ENCODE peak calls at places on chromosome 14, in nine cellular contexts. A, X, L, Z, C, S, O, H and I are unnamed samples.

GRCh38 chr14:61560323-61560722 is 135.0 kb upstream of the HIF1A start:
- DNase-seq in Z (no peak), O (no peak), X (no peak), A (no peak), C (no peak), L (no peak), H (no peak), S (peak; percentile 34), I (no peak)

GRCh38 chr14:28294834-28295440 is 471.6 kb upstream of the FOXG1 start:
- DNase-seq in A (no peak), S (peak; percentile 17), C (peak; percentile 78), L (no peak), X (no peak), O (no peak), H (no peak), Z (no peak), I (no peak)

GRCh38 chr14:86574026-86574777 is 1044.3 kb downstream of the FLRT2 start:
- DNase-seq in O (no peak), X (no peak), H (no peak), L (no peak), A (no peak), Z (no peak), S (no peak), C (peak; percentile 2), I (no peak)

GRCh38 chr14:21917699-21918436 is 244.2 kb upstream of the OR4E1 start:
- DNase-seq in C (peak; percentile 66), X (peak; percentile 13), H (no peak), S (peak; percentile 42), L (peak; percentile 61), A (peak; percentile 89), Z (peak; percentile 4), O (peak; percentile 72), I (peak; percentile 41)

GRCh38 chr14:80350707-80351106 is 139.4 kb upstream of the DIO2 start:
- DNase-seq in S (no peak), O (no peak), L (no peak), X (no peak), C (peak; percentile 22), Z (no peak), A (no peak), H (no peak), I (no peak)

GRCh38 chr14:80483331-80483730 is 272.0 kb upstream of the DIO2 start:
- DNase-seq in S (no peak), C (no peak), Z (no peak), L (no peak), H (no peak), A (no peak), X (no peak), O (no peak), I (no peak)

GRCh38 chr14:22847661-22848341 is 11.4 kb downstream of the MMP14 start:
- DNase-seq in L (no peak), H (no peak), S (no peak), O (no peak), C (peak; percentile 71), A (no peak), Z (no peak), X (no peak), I (no peak)

GRCh38 chr14:38880643-38881567 is 222.1 kb downstream of the SEC23A start:
- DNase-seq in O (no peak), Z (no peak), L (no peak), A (no peak), X (no peak), C (no peak), S (no peak), H (no peak), I (no peak)

GRCh38 chr14:95663226-95663797 is 22.9 kb upstream of the TCL1B start:
- DNase-seq in Z (no peak), O (no peak), C (no peak), H (no peak), A (peak; percentile 87), L (peak; percentile 78), S (no peak), X (no peak), I (no peak)

GRCh38 chr14:76829650-76830421 is 3.6 kb downstream of the LRRC74A start:
- DNase-seq in A (no peak), O (no peak), X (no peak), H (no peak), Z (no peak), S (no peak), C (peak; percentile 47), L (no peak), I (peak; percentile 45)

GRCh38 chr14:23569443-23570151 is 2.0 kb upstream of the AP1G2 start:
- DNase-seq in S (no peak), O (no peak), C (no peak), H (peak; percentile 58), L (peak; percentile 41), X (peak; percentile 50), Z (peak; percentile 24), A (no peak), I (no peak)

GRCh38 chr14:54593860-54594259 is 26.9 kb downstream of the SAMD4A start:
- DNase-seq in O (no peak), Z (no peak), C (peak; percentile 59), L (no peak), H (no peak), A (no peak), X (no peak), S (no peak), I (no peak)

GRCh38 chr14:30638926-30639325 is 16.8 kb downstream of the SCFD1 start:
- DNase-seq in X (no peak), Z (no peak), H (no peak), L (no peak), O (no peak), A (no peak), S (no peak), C (peak; percentile 51), I (no peak)

GRCh38 chr14:54589076-54589475 is 22.1 kb downstream of the SAMD4A start:
- DNase-seq in X (no peak), L (no peak), C (peak; percentile 57), S (no peak), Z (no peak), H (no peak), O (no peak), A (no peak), I (no peak)

DNA sequence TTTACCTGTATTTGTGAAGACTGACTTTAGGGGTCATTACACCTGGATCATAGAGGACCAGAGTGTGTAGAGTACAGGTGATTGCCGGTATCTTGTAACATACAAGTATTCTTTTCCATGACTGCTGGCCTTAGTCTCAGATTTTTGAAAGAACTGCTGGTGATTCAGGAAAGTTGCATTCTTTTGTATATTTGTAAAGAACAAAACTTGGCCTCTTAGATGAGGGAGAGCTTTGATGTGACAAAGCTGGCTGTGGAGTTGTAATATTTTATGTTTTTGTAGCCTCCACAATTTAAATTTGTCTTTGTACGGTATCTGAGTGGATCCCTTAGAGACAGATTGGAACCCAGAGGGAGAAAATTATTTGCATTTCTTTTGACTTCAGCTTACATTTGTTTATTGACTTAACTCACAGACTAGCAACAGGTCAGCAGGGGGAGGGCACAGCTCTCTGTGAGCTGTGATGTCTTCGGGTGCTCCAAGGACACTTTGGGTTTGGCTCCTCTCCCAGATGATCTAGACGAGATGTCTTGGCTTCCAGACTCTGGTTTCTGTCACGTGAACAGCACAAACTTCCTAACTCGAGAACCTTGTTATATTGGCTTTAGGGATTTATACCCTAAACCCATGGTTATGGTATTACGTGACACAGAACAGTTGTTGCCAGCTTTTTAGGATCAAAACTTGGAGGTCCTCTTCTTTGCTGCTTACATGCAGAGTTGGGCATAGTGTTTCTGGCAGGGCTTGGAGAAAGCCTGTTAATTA is 65.9 kb downstream of the DAAM1 start:
- DNase-seq in X (no peak), C (peak; percentile 91), L (no peak), H (peak; percentile 77), S (no peak), O (no peak), Z (no peak), A (no peak), I (no peak)
- TF ChIP-seq CTCF in X (no peak), C (no peak), L (no peak), H (no peak), S (no peak), O (no peak), Z (no peak), A (no peak), I (no peak)

DNA sequence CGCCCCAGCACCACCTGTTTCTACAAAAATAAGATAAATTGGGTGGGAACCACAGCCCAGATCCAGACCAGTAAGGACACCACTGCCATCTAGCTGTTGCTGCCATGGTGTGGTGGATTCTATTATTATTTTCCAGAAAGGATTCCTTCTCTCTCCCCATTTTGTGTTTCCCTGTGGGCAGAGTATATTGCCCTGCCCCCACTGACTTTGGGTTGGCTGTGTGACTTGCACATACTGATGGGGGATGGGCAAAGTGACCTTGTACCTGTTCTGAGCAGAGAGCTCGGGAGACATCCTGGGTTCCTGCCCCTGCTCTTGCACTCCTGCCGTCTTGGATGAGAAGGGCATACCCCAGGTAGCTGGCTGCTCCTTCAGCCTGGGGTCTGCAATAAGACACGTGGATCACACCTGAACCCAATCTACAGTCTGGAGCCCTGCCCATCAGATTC is 24.3 kb downstream of the MOAP1 start:
- DNase-seq in L (peak; percentile 56), Z (peak; percentile 49), A (peak; percentile 36), X (peak; percentile 55), C (peak; percentile 25), H (peak; percentile 29), S (peak; percentile 46), O (no peak), I (no peak)
- TF ChIP-seq CTCF in L (peak; percentile 29), Z (peak; percentile 8), A (peak; percentile 66), X (peak; percentile 47), C (peak; percentile 56), H (peak; percentile 18), S (peak; percentile 50), O (no peak), I (peak; percentile 46)

GRCh38 chr14:103085106-103086091 is 1.4 kb downstream of the LBHD2 start:
- DNase-seq in A (no peak), S (peak; percentile 43), O (no peak), C (no peak), X (no peak), L (no peak), H (peak; percentile 65), Z (no peak), I (no peak)
- TF ChIP-seq CTCF in A (no peak), S (no peak), O (no peak), C (peak; percentile 22), X (no peak), L (no peak), H (no peak), Z (peak; percentile 49), I (no peak)

GRCh38 chr14:103089386-103090335 is 4.9 kb upstream of the EXOC3L4 start:
- DNase-seq in Z (no peak), X (no peak), S (no peak), C (no peak), L (no peak), O (no peak), A (no peak), H (peak; percentile 75), I (no peak)

GRCh38 chr14:103093856-103094405 is 594 bp upstream of the EXOC3L4 start:
- DNase-seq in X (no peak), C (no peak), A (no peak), O (no peak), H (peak; percentile 68), S (no peak), L (no peak), Z (no peak), I (no peak)

GRCh38 chr14:103090481-103091020 is 4.0 kb upstream of the EXOC3L4 start:
- DNase-seq in L (no peak), C (no peak), A (no peak), S (no peak), Z (no peak), H (peak; percentile 53), X (no peak), O (no peak), I (no peak)

GRCh38 chr14:103091041-103091882 is 3.3 kb upstream of the EXOC3L4 start:
- DNase-seq in X (peak; percentile 83), L (peak; percentile 79), S (peak; percentile 66), C (no peak), A (peak; percentile 62), H (peak; percentile 89), O (peak; percentile 80), Z (peak; percentile 95), I (peak; percentile 38)

GRCh38 chr14:103091883-103092222 is 2.7 kb upstream of the EXOC3L4 start:
- DNase-seq in O (no peak), X (no peak), A (no peak), C (no peak), H (no peak), S (no peak), L (no peak), Z (no peak), I (no peak)
- TF ChIP-seq CTCF in O (peak; percentile 39), X (no peak), A (peak; percentile 41), C (no peak), H (no peak), S (no peak), L (no peak), Z (no peak), I (no peak)